ENCODE peak calls at places on chromosomes 6 and 20, in six cellular contexts. I is lung, F is adrenal gland, O is stomach, P is PC-9, E is H1. Y is an unnamed sample. For H3K27me3, the result is how much of the 10 kb centered on the place peaks cover.

GRCh38 chr6:13614926-13615801 is at the start of gene NOL7:
- DNase-seq in F (peak), E (peak), P (peak), I (peak), O (peak), Y (peak)

GRCh38 chr6:70673601-70674000 is 5.9 kb downstream of the SMAP1 start:
- DNase-seq in F (no peak), O (no peak), E (peak), P (no peak), I (no peak), Y (no peak)

GRCh38 chr6:154512214-154512613 is 1.7 kb upstream of the CNKSR3 start:
- DNase-seq in E (no peak), P (no peak), F (no peak), I (no peak), O (no peak), Y (no peak)

GRCh38 chr6:46323312-46323965 is 152.7 kb upstream of the ENPP5 start:
- DNase-seq in O (no peak), I (no peak), E (no peak), F (peak), P (peak), Y (no peak)

GRCh38 chr6:11341867-11342266 is 109.4 kb upstream of the NEDD9 start:
- DNase-seq in O (no peak), P (no peak), I (no peak), E (no peak), F (no peak), Y (no peak)

GRCh38 chr6:170244721-170245201 is 46.1 kb downstream of the DLL1 start:
- DNase-seq in E (no peak), F (no peak), I (no peak), O (no peak), P (no peak), Y (no peak)

GRCh38 chr6:42266542-42266941 is 48.9 kb upstream of the MRPS10 start:
- DNase-seq in O (no peak), P (no peak), E (no peak), F (no peak), I (no peak), Y (no peak)

GRCh38 chr6:4270799-4271198 is 135.4 kb upstream of the ECI2 start:
- DNase-seq in I (no peak), P (peak), F (peak), O (no peak), E (no peak), Y (no peak)

GRCh38 chr20:50303573-50304500 is 113.2 kb downstream of the CEBPB start:
- DNase-seq in F (peak), E (no peak), O (peak), I (peak), P (no peak), Y (peak)

GRCh38 chr6:85669735-85670194 is 27.1 kb upstream of the SYNCRIP start:
- DNase-seq in P (peak), I (no peak), E (no peak), F (no peak), O (no peak), Y (peak)

GRCh38 chr20:36543187-36544133 is 2.1 kb downstream of the MYL9 start:
- DNase-seq in E (no peak), O (no peak), P (no peak), F (peak), I (no peak), Y (no peak)

GRCh38 chr6:17905611-17906592 is 81.5 kb downstream of the KIF13A start:
- DNase-seq in I (no peak), P (peak), O (no peak), E (no peak), F (no peak), Y (no peak)

GRCh38 chr6:49269190-49269589 is 193.9 kb downstream of the MMUT start:
- DNase-seq in I (no peak), P (no peak), F (no peak), E (no peak), O (no peak), Y (no peak)

GRCh38 chr6:143745160-143746133 is 67.7 kb downstream of the PHACTR2 start:
- DNase-seq in E (no peak), I (peak), F (peak), P (peak), O (peak), Y (peak)

GRCh38 chr6:166572370-166573261 is 13.9 kb downstream of the RAMACL start:
- DNase-seq in F (no peak), E (peak), I (peak), O (no peak), P (no peak), Y (no peak)

GRCh38 chr6:53282741-53283140 is 66.0 kb downstream of the ELOVL5 start:
- DNase-seq in O (no peak), I (no peak), F (no peak), E (no peak), P (no peak), Y (no peak)

GRCh38 chr6:7047966-7048365 is 59.8 kb upstream of the RREB1 start:
- DNase-seq in F (no peak), I (no peak), P (no peak), O (no peak), E (no peak), Y (no peak)

GRCh38 chr20:58746551-58747399 is 54.2 kb downstream of the NPEPL1 start:
- DNase-seq in I (no peak), E (no peak), F (no peak), P (no peak), O (no peak), Y (no peak)

GRCh38 chr6:31087494-31088089 is 24.8 kb downstream of the C6orf15 start:
- DNase-seq in E (no peak), P (peak), I (peak), O (peak), F (peak), Y (peak)

GRCh38 chr6:35518566-35519312 is 6.0 kb upstream of the TULP1 start:
- DNase-seq in P (no peak), F (no peak), I (no peak), O (no peak), E (no peak), Y (no peak)

GRCh38 chr6:37021356-37022129 is 16.1 kb downstream of the FGD2 start:
- DNase-seq in P (peak), I (no peak), F (no peak), O (no peak), E (no peak), Y (no peak)

GRCh38 chr20:24460712-24461111 is 8.7 kb upstream of the SYNDIG1 start:
- DNase-seq in F (no peak), E (no peak), O (no peak), I (no peak), P (no peak), Y (no peak)

GRCh38 chr6:149223934-149224333 is 93.6 kb upstream of the TAB2 start:
- DNase-seq in E (no peak), O (no peak), I (no peak), F (no peak), P (no peak), Y (no peak)

GRCh38 chr6:166307981-166308768 is at the start of gene PRR18:
- DNase-seq in I (no peak), E (no peak), O (no peak), P (no peak), F (no peak), Y (no peak)

GRCh38 chr6:743320-744096 is 50.6 kb upstream of the EXOC2 start:
- DNase-seq in O (no peak), E (no peak), I (no peak), P (no peak), F (no peak), Y (no peak)

GRCh38 chr20:10314198-10314597 is 95.6 kb downstream of the SNAP25 start:
- DNase-seq in F (no peak), E (no peak), O (no peak), P (no peak), I (no peak), Y (no peak)

GRCh38 chr6:118451839-118452238 is 96.3 kb upstream of the PLN start:
- DNase-seq in F (no peak), I (no peak), E (no peak), P (no peak), O (no peak), Y (no peak)
- H3K27me3 ChIP-seq in F (under half), I (under half), E (under half), P (under half), O (under half), Y (under half)

GRCh38 chr6:167798453-167798852 is 28.3 kb upstream of the AFDN start:
- DNase-seq in E (no peak), O (no peak), F (no peak), I (peak), P (no peak), Y (no peak)

GRCh38 chr6:167802339-167802738 is 24.4 kb upstream of the AFDN start:
- DNase-seq in E (no peak), I (no peak), F (no peak), P (no peak), O (no peak), Y (no peak)

GRCh38 chr6:167799033-167799933 is 27.4 kb upstream of the AFDN start:
- DNase-seq in O (no peak), P (peak), I (peak), F (no peak), E (no peak), Y (no peak)

GRCh38 chr6:167801263-167801662 is 25.4 kb upstream of the AFDN start:
- DNase-seq in I (no peak), O (no peak), P (no peak), F (no peak), E (no peak), Y (no peak)

GRCh38 chr6:167800549-167800948 is 26.2 kb upstream of the AFDN start:
- DNase-seq in F (no peak), O (no peak), E (no peak), P (no peak), I (no peak), Y (no peak)
- H3K27me3 ChIP-seq in F (under half), O (under half), E (under half), P (under half), I (under half), Y (under half)

DNA sequence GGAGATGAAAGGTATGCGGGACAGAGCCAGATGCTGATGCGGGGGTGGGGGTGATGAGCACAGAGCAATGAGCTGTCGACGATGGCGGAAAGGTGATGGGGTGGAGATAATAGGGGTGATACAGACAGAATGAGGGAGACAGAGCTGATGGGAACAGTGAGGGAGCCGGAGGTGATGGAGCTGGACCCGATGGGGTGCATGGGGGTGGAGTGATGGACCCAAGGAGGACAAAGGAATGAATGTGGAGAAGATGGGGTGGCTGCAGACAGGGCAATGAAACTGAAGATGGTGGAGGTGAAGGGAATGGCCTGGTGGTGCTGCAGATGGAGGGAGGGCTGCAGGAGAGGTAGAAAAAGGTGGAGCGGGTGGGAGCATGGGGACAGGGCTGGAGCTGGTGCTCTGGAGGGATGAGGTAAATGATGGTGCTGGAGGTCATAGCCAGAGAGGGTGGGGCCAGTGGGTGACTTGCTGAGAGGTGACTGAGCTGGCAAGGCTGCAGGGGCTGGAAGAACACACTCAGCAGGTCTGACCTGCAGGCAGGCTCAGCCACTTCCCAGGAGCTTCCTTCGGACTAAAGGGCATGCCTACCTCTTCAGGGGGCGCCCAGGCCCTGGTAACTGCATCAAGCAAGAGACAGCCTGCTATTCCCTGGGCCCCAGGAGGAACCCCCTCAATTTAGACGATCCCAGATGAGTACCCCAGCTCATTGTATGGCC is 6.0 kb upstream of the FOXS1 start:
- DNase-seq in E (no peak), O (no peak), I (no peak), F (no peak), P (no peak), Y (no peak)
- H3K27me3 ChIP-seq in E (under half), O (under half), I (under half), F (under half), P (half or more), Y (under half)

GRCh38 chr6:99605911-99606669 is 543 bp upstream of the PRDM13 start:
- DNase-seq in I (no peak), F (no peak), O (no peak), P (no peak), E (no peak), Y (no peak)
- H3K27me3 ChIP-seq in I (under half), F (half or more), O (half or more), P (under half), E (half or more), Y (under half)

GRCh38 chr6:117076076-117076475 is 189.3 kb upstream of the VGLL2 start:
- DNase-seq in F (no peak), P (no peak), E (no peak), I (no peak), O (no peak), Y (no peak)
- H3K27me3 ChIP-seq in F (under half), P (under half), E (under half), I (under half), O (under half), Y (under half)

Y was measured in HAP-1.